ENCODE peak calls at places on chromosomes 2 and 18, in seven cellular contexts. R is T-cell; L is NCI-H1092 treated with DMSO at 0.1 percent for 48 hours; U is stimulated activated CD4-positive, alpha-beta T cell treated with anti-CD3 and anti-CD28 coated beads, Interleukin-2, amount 100 ng/mL, for 48 hours; N is neural progenitor cell; I is sciatic nerve; K is foreskin fibroblast. J is an unnamed sample.

GRCh38 chr2:49770919-49771318 is 616.6 kb upstream of the FSHR start:
- DNase-seq in R (no peak), L (peak), U (no peak), N (peak), I (no peak), K (no peak), J (no peak)

GRCh38 chr18:31918733-31919132 is 24.2 kb downstream of the TRAPPC8 start:
- DNase-seq in R (no peak), L (no peak), U (no peak), N (no peak), I (no peak), K (no peak), J (no peak)

GRCh38 chr18:49967171-49967570 is 153.8 kb upstream of the ACAA2 start:
- DNase-seq in R (no peak), L (no peak), U (no peak), N (no peak), I (no peak), K (no peak), J (no peak)

GRCh38 chr2:105294844-105295481 is 34.6 kb downstream of the TGFBRAP1 start:
- DNase-seq in R (peak), L (no peak), U (peak), N (peak), I (peak), K (peak), J (peak)

GRCh38 chr18:45920367-45920766 is 46.8 kb downstream of the EPG5 start:
- DNase-seq in R (no peak), L (peak), U (no peak), N (no peak), I (peak), K (peak), J (peak)

GRCh38 chr18:7617738-7618422 is 50.8 kb downstream of the PTPRM start:
- DNase-seq in R (no peak), L (no peak), U (no peak), N (peak), I (peak), K (peak), J (peak)

GRCh38 chr2:78890940-78891339 is 134.6 kb upstream of the REG3G start:
- DNase-seq in R (no peak), L (no peak), U (no peak), N (no peak), I (no peak), K (no peak), J (no peak)

GRCh38 chr18:12391487-12392136 is 14.6 kb upstream of the AFG3L2 start:
- DNase-seq in R (peak), L (peak), U (peak), N (peak), I (peak), K (peak), J (peak)

GRCh38 chr2:6828299-6828584 is 37.5 kb downstream of the CMPK2 start:
- DNase-seq in R (no peak), L (peak), U (no peak), N (peak), I (no peak), K (no peak), J (peak)

GRCh38 chr2:121038031-121038430 is 247.0 kb downstream of the TFCP2L1 start:
- DNase-seq in R (no peak), L (no peak), U (no peak), N (no peak), I (no peak), K (no peak), J (no peak)

GRCh38 chr2:239295377-239296019 is 105.3 kb downstream of the HDAC4 start:
- DNase-seq in R (peak), L (no peak), U (no peak), N (peak), I (no peak), K (no peak), J (no peak)

GRCh38 chr2:169599568-169599967 is 15.4 kb downstream of the PPIG start:
- DNase-seq in R (no peak), L (no peak), U (no peak), N (no peak), I (no peak), K (no peak), J (no peak)

GRCh38 chr2:64283015-64283570 is 138.9 kb upstream of the PELI1 start:
- DNase-seq in R (no peak), L (no peak), U (no peak), N (no peak), I (no peak), K (no peak), J (no peak)

GRCh38 chr2:134426721-134427120 is 172.8 kb downstream of the MGAT5 start:
- DNase-seq in R (no peak), L (no peak), U (no peak), N (no peak), I (no peak), K (no peak), J (no peak)

GRCh38 chr2:215002500-215002899 is 135.9 kb downstream of the ABCA12 start:
- DNase-seq in R (no peak), L (peak), U (no peak), N (peak), I (no peak), K (peak), J (peak)

GRCh38 chr2:199100326-199101110 is 357.2 kb downstream of the SATB2 start:
- DNase-seq in R (no peak), L (peak), U (no peak), N (no peak), I (no peak), K (peak), J (no peak)

GRCh38 chr2:86498468-86499260 is 57.5 kb downstream of the KDM3A start:
- DNase-seq in R (no peak), L (no peak), U (no peak), N (no peak), I (no peak), K (peak), J (no peak)

GRCh38 chr2:115549731-115550130 is 1107.3 kb downstream of the DPP10 start:
- DNase-seq in R (no peak), L (no peak), U (no peak), N (no peak), I (no peak), K (no peak), J (no peak)

GRCh38 chr2:240959214-240959940 is 39.0 kb upstream of the SNED1 start:
- DNase-seq in R (no peak), L (no peak), U (no peak), N (no peak), I (peak), K (no peak), J (no peak)

GRCh38 chr2:168517801-168518200 is 61.7 kb downstream of the CERS6 start:
- DNase-seq in R (no peak), L (no peak), U (no peak), N (no peak), I (no peak), K (no peak), J (no peak)

GRCh38 chr18:47118986-47119385 is 31.3 kb downstream of the HDHD2 start:
- DNase-seq in R (no peak), L (no peak), U (no peak), N (no peak), I (no peak), K (no peak), J (no peak)

GRCh38 chr2:211086049-211086448 is 529.6 kb downstream of the CPS1 start:
- DNase-seq in R (no peak), L (no peak), U (no peak), N (peak), I (no peak), K (no peak), J (no peak)

GRCh38 chr2:230942371-230942770 is 17.3 kb upstream of the GPR55 start:
- DNase-seq in R (no peak), L (no peak), U (no peak), N (no peak), I (peak), K (no peak), J (no peak)

GRCh38 chr2:239195318-239195871 is 205.4 kb downstream of the HDAC4 start:
- DNase-seq in R (no peak), L (no peak), U (no peak), N (no peak), I (peak), K (no peak), J (no peak)

GRCh38 chr2:191643425-191643824 is 34.5 kb upstream of the NABP1 start:
- DNase-seq in R (no peak), L (no peak), U (no peak), N (no peak), I (no peak), K (no peak), J (no peak)

GRCh38 chr2:209579236-209579749 is 155.4 kb downstream of the MAP2 start:
- DNase-seq in R (no peak), L (peak), U (no peak), N (peak), I (peak), K (peak), J (peak)

J was measured in lung microvascular endothelial cell.